ENCODE peak calls at places on chromosomes 1 and 21, in six cellular contexts. U is heart left ventricle; J is anterior cingulate cortex; Z is T-helper 2 cell; O is stimulated activated CD8-positive, alpha-beta memory T cell treated with anti-CD3 and anti-CD28 coated beads, Interleukin-7, amount 100 ng/mL, for 24 hours; F is OCI-M1. Q is an unnamed sample.

GRCh38 chr21:33428669-33429068 is 25.5 kb downstream of the IFNGR2 start:
- DNase-seq in U (no peak), J (no peak), Z (no peak), O (no peak), F (no peak), Q (no peak)

GRCh38 chr21:41765393-41765950 is 1.4 kb downstream of the RIPK4 start:
- DNase-seq in U (no peak), J (no peak), Z (no peak), O (no peak), F (no peak), Q (no peak)

GRCh38 chr1:241789061-241789460 is 58.9 kb upstream of the EXO1 start:
- DNase-seq in U (no peak), J (no peak), Z (no peak), O (no peak), F (no peak), Q (no peak)

GRCh38 chr1:201004732-201005131 is 18.8 kb downstream of the KIF21B start:
- DNase-seq in U (no peak), J (no peak), Z (no peak), O (no peak), F (no peak), Q (no peak)

GRCh38 chr1:221923921-221924598 is 182.2 kb upstream of the DUSP10 start:
- DNase-seq in U (no peak), J (no peak), Z (no peak), O (no peak), F (no peak), Q (no peak)

GRCh38 chr1:185170291-185170848 is 13.4 kb downstream of the SWT1 start:
- DNase-seq in U (no peak), J (peak), Z (peak), O (no peak), F (peak), Q (no peak)

GRCh38 chr1:10019561-10019960 is 13.2 kb upstream of the UBE4B start:
- DNase-seq in U (no peak), J (no peak), Z (no peak), O (no peak), F (no peak), Q (no peak)

GRCh38 chr1:115183711-115184259 is 94.5 kb upstream of the TSPAN2 start:
- DNase-seq in U (peak), J (no peak), Z (no peak), O (no peak), F (no peak), Q (no peak)

GRCh38 chr1:32685498-32685897 is 17.1 kb downstream of the SYNC start:
- DNase-seq in U (no peak), J (no peak), Z (no peak), O (no peak), F (no peak), Q (no peak)

GRCh38 chr1:9768983-9769382 is 54.8 kb downstream of the CLSTN1 start:
- DNase-seq in U (no peak), J (no peak), Z (no peak), O (no peak), F (no peak), Q (no peak)

GRCh38 chr1:26035959-26036755 is 9.8 kb downstream of the SLC30A2 start:
- DNase-seq in U (peak), J (peak), Z (peak), O (peak), F (peak), Q (peak)

GRCh38 chr1:53536606-53537005 is 77.4 kb downstream of the DMRTB1 start:
- DNase-seq in U (no peak), J (no peak), Z (no peak), O (no peak), F (no peak), Q (no peak)

GRCh38 chr1:162003061-162003824 is 20.4 kb downstream of the OLFML2B start:
- DNase-seq in U (peak), J (no peak), Z (no peak), O (no peak), F (no peak), Q (peak)

GRCh38 chr1:64163972-64164371 is 39.5 kb upstream of the UBE2U start:
- DNase-seq in U (no peak), J (no peak), Z (no peak), O (no peak), F (no peak), Q (no peak)

GRCh38 chr1:200388791-200389190 is 21.0 kb downstream of the ZNF281 start:
- DNase-seq in U (no peak), J (no peak), Z (no peak), O (no peak), F (no peak), Q (no peak)

GRCh38 chr1:109300650-109301151 is 6.1 kb downstream of the MYBPHL start:
- DNase-seq in U (no peak), J (no peak), Z (no peak), O (no peak), F (peak), Q (no peak)

GRCh38 chr1:79604490-79605198 is 598.1 kb upstream of the ADGRL4 start:
- DNase-seq in U (no peak), J (no peak), Z (no peak), O (no peak), F (peak), Q (no peak)

GRCh38 chr1:1116701-1117468 is 996 bp upstream of the C1orf159 start:
- DNase-seq in U (no peak), J (no peak), Z (peak), O (no peak), F (no peak), Q (no peak)

GRCh38 chr1:57061369-57061768 is 95.6 kb upstream of the C8B start:
- DNase-seq in U (no peak), J (no peak), Z (no peak), O (no peak), F (peak), Q (no peak)

GRCh38 chr1:62367005-62367547 is 47.8 kb upstream of the KANK4 start:
- DNase-seq in U (no peak), J (no peak), Z (no peak), O (no peak), F (no peak), Q (no peak)

GRCh38 chr1:94025383-94026340 is 95.3 kb downstream of the ABCA4 start:
- DNase-seq in U (no peak), J (no peak), Z (peak), O (no peak), F (peak), Q (no peak)

GRCh38 chr1:65425697-65426096 is 5.2 kb downstream of the LEPR start:
- DNase-seq in U (no peak), J (no peak), Z (no peak), O (no peak), F (no peak), Q (no peak)

GRCh38 chr1:119968068-119968492 is 71.8 kb upstream of the ADAM30 start:
- DNase-seq in U (peak), J (no peak), Z (peak), O (peak), F (peak), Q (peak)

GRCh38 chr1:176693697-176694329 is 230.8 kb downstream of the PAPPA2 start:
- DNase-seq in U (no peak), J (no peak), Z (no peak), O (no peak), F (no peak), Q (no peak)

GRCh38 chr1:151534662-151535278 is 5.3 kb upstream of the TUFT1 start:
- DNase-seq in U (peak), J (peak), Z (peak), O (peak), F (peak), Q (peak)

Q was measured in omental fat pad.